ENCODE peak calls at places on chromosomes 11 and 22, in seven cellular contexts. M is bronchial epithelial cell, X is stomach, O is OCI-LY7, L is HFF-Myc, A is fibroblast of the aortic adventitia, S is tibial artery. D is an unnamed sample.

GRCh38 chr11:123443851-123444623 is 14.0 kb downstream of the GRAMD1B start:
- DNase-seq in M (no peak), X (no peak), O (no peak), L (no peak), A (no peak), S (no peak), D (no peak)

GRCh38 chr11:44755553-44756505 is 29.1 kb downstream of the TSPAN18 start:
- DNase-seq in M (no peak), X (no peak), O (no peak), L (no peak), A (no peak), S (peak; percentile 86), D (no peak)

GRCh38 chr11:125959511-125959910 is 13.7 kb downstream of the VSIG10L2 start:
- DNase-seq in M (no peak), X (no peak), O (no peak), L (no peak), A (no peak), S (no peak), D (no peak)

GRCh38 chr11:76236092-76237026 is 30.1 kb upstream of the WNT11 start:
- DNase-seq in M (peak; percentile 39), X (peak; percentile 51), O (no peak), L (peak; percentile 29), A (peak; percentile 56), S (no peak), D (no peak)

GRCh38 chr11:10428453-10428852 is 26.6 kb upstream of the AMPD3 start:
- DNase-seq in M (no peak), X (no peak), O (no peak), L (no peak), A (no peak), S (no peak), D (no peak)

GRCh38 chr22:50610581-50610980 is 10.0 kb downstream of the MAPK8IP2 start:
- DNase-seq in M (no peak), X (no peak), O (no peak), L (no peak), A (no peak), S (no peak), D (no peak)

GRCh38 chr11:114073506-114074381 is 14.2 kb downstream of the ZBTB16 start:
- DNase-seq in M (no peak), X (no peak), O (no peak), L (no peak), A (no peak), S (no peak), D (no peak)

GRCh38 chr11:24808173-24808572 is 311.3 kb downstream of the LUZP2 start:
- DNase-seq in M (no peak), X (no peak), O (no peak), L (no peak), A (no peak), S (no peak), D (no peak)

GRCh38 chr22:30586414-30586813 is 5.3 kb downstream of the PES1 start:
- DNase-seq in M (no peak), X (no peak), O (no peak), L (no peak), A (no peak), S (no peak), D (no peak)

GRCh38 chr22:47653921-47654320 is 891.5 kb downstream of the TBC1D22A start:
- DNase-seq in M (no peak), X (no peak), O (no peak), L (no peak), A (no peak), S (no peak), D (no peak)

GRCh38 chr22:19554834-19555404 is 30.7 kb upstream of the CLDN5 start:
- DNase-seq in M (peak; percentile 47), X (no peak), O (no peak), L (no peak), A (peak; percentile 19), S (no peak), D (no peak)

GRCh38 chr22:17794726-17795125 is 20.5 kb upstream of the BID start:
- DNase-seq in M (no peak), X (no peak), O (no peak), L (no peak), A (no peak), S (no peak), D (no peak)

GRCh38 chr22:17797721-17798559 is 23.7 kb upstream of the BID start:
- DNase-seq in M (no peak), X (no peak), O (peak; percentile 86), L (no peak), A (no peak), S (no peak), D (no peak)

GRCh38 chr22:17796695-17797094 is 22.4 kb upstream of the BID start:
- DNase-seq in M (no peak), X (no peak), O (no peak), L (no peak), A (no peak), S (no peak), D (no peak)

GRCh38 chr22:17795143-17795542 is 20.9 kb upstream of the BID start:
- DNase-seq in M (no peak), X (no peak), O (peak; percentile 53), L (no peak), A (no peak), S (no peak), D (no peak)

GRCh38 chr22:17795661-17796548 is 21.6 kb upstream of the BID start:
- DNase-seq in M (no peak), X (no peak), O (peak; percentile 84), L (no peak), A (no peak), S (no peak), D (no peak)
- TF ChIP-seq CTCF in M (no peak), X (no peak), O (peak; percentile 62), L (no peak), A (no peak), S (no peak), D (no peak)

GRCh38 chr11:128467610-128468041 is 119.7 kb downstream of the ETS1 start:
- DNase-seq in M (peak; percentile 85), X (no peak), O (no peak), L (peak; percentile 61), A (peak; percentile 90), S (peak; percentile 85), D (no peak)
- H3K4me3 ChIP-seq in M (no peak overlapping the region), X (no peak overlapping the region), O (peak overlapping the region; percentile 30), L (no peak overlapping the region), A (no peak overlapping the region), S (no peak overlapping the region), D (no peak overlapping the region)

DNA sequence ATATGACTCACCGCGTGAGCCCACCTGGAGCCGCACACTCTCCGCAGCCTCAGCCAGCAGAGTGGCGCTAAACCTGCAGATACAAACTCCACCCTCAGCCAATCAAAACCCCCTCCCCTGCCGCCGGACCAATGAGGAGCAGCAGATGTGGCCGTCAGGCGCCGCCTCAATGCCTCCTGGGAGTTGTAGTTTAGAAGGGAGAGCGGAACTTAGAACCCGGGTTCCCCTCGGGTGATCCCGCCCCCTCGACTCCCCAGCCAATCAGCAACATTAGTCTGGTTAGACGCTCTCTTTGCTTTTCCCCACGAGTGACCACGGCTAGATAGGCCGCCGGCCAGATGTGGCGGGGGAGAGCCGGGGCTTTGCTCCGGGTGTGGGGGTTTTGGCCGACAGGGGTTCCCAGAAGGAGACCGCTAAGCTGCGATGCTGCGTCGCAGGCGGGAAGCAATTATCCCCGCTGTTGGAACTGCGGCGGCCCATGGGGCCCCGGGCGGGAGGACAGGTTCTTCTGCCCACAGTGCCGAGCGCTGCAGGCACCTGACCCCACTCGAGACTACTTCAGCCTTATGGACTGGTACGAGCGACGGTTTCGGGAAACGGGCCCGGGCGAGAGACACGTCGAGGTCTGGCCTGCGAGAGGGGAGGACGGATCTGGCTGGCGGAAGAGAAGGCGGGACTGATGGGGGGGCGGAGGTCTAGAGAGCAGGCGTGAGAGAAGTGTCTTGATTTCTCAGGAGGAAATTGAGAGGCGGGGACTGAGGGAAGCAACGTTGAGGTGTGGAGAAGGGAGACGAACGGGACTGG is at the start of the genes CHEK2 and HSCB:
- DNase-seq in M (peak; percentile 95), X (peak; percentile 98), O (peak; percentile 99), L (peak; percentile 97), A (peak; percentile 99), S (peak; percentile 99), D (peak; percentile 94)
- TF ChIP-seq CTCF in M (no peak), X (no peak), O (peak; percentile 65), L (no peak), A (peak; percentile 13), S (no peak), D (no peak)

GRCh38 chr11:65083834-65084597 is at the start of the genes CDCA5 and ZFPL1:
- DNase-seq in M (peak; percentile 84), X (peak; percentile 97), O (peak; percentile 97), L (peak; percentile 81), A (peak; percentile 95), S (peak; percentile 97), D (peak; percentile 82)
- H3K4me3 ChIP-seq in M (peak within 1 kb of the TSS; percentile 60), X (peak within 1 kb of the TSS; percentile 67), O (peak within 1 kb of the TSS; percentile 91), L (peak within 1 kb of the TSS; percentile 72), A (peak within 1 kb of the TSS; percentile 95), S (peak within 1 kb of the TSS; percentile 67), D (peak within 1 kb of the TSS; percentile 99)

GRCh38 chr22:43094085-43094484 is 4.9 kb upstream of the TTLL1 start:
- DNase-seq in M (peak; percentile 78), X (peak; percentile 53), O (peak; percentile 79), L (no peak), A (no peak), S (no peak), D (no peak)
- TF ChIP-seq CTCF in M (peak; percentile 47), X (no peak), O (peak; percentile 73), L (no peak), A (no peak), S (no peak), D (no peak)

D was measured in LNCaP clone FGC.